ENCODE peak calls at places on chromosomes 16 and 17, in eight cellular contexts. X, V, J, Y, R, F, M and H are unnamed samples.

GRCh38 chr17:76278268-76278908 is 13.2 kb downstream of the UBALD2 start:
- DNase-seq in X (no peak), V (no peak), J (no peak), Y (no peak), R (no peak), F (no peak), M (no peak), H (no peak)

GRCh38 chr17:13490906-13491502 is 110.7 kb downstream of the HS3ST3A1 start:
- DNase-seq in X (no peak), V (no peak), J (no peak), Y (no peak), R (no peak), F (no peak), M (no peak), H (peak; percentile 14)

GRCh38 chr16:57406881-57407280 is 2.3 kb downstream of the CCL17 start:
- DNase-seq in X (no peak), V (no peak), J (no peak), Y (no peak), R (no peak), F (no peak), M (no peak), H (no peak)

GRCh38 chr16:81486555-81487061 is 42.0 kb downstream of the CMIP start:
- DNase-seq in X (no peak), V (no peak), J (no peak), Y (no peak), R (peak; percentile 31), F (no peak), M (no peak), H (no peak)

GRCh38 chr17:66964930-66965800 is 658 bp downstream of the CACNG4 start:
- DNase-seq in X (no peak), V (no peak), J (peak; percentile 82), Y (no peak), R (no peak), F (peak; percentile 53), M (no peak), H (no peak)

GRCh38 chr16:78970650-78971049 is 629.9 kb downstream of the MAF start:
- DNase-seq in X (no peak), V (no peak), J (no peak), Y (no peak), R (no peak), F (no peak), M (no peak), H (no peak)

GRCh38 chr17:75102385-75102821 is 7.4 kb upstream of the ARMC7 start:
- DNase-seq in X (no peak), V (no peak), J (peak; percentile 37), Y (no peak), R (no peak), F (no peak), M (no peak), H (no peak)

GRCh38 chr17:68094481-68095078 is 59.0 kb downstream of the KPNA2 start:
- DNase-seq in X (no peak), V (no peak), J (no peak), Y (no peak), R (no peak), F (no peak), M (no peak), H (peak; percentile 70)

GRCh38 chr16:30697264-30698138 is 1.5 kb upstream of the SRCAP start:
- DNase-seq in X (no peak), V (no peak), J (peak; percentile 98), Y (peak; percentile 8), R (no peak), F (no peak), M (no peak), H (no peak)

GRCh38 chr17:64991726-64992125 is 64.8 kb downstream of the GNA13 start:
- DNase-seq in X (no peak), V (no peak), J (no peak), Y (no peak), R (no peak), F (no peak), M (no peak), H (no peak)

GRCh38 chr16:57709663-57710062 is 15.1 kb downstream of the DRC7 start:
- DNase-seq in X (no peak), V (no peak), J (no peak), Y (no peak), R (no peak), F (no peak), M (no peak), H (no peak)

GRCh38 chr16:69741519-69741918 is 13.2 kb downstream of the NOB1 start:
- DNase-seq in X (no peak), V (no peak), J (no peak), Y (no peak), R (no peak), F (no peak), M (no peak), H (no peak)

GRCh38 chr16:22652463-22652845 is 141.8 kb downstream of the NPIPB5 start:
- DNase-seq in X (no peak), V (no peak), J (no peak), Y (no peak), R (no peak), F (no peak), M (no peak), H (no peak)

GRCh38 chr17:82252511-82253178 is 20.9 kb downstream of the CSNK1D start:
- DNase-seq in X (no peak), V (no peak), J (no peak), Y (no peak), R (no peak), F (no peak), M (no peak), H (no peak)

GRCh38 chr17:82250868-82251500 is 22.1 kb downstream of the SLC16A3 start:
- DNase-seq in X (no peak), V (no peak), J (no peak), Y (no peak), R (no peak), F (no peak), M (no peak), H (no peak)

GRCh38 chr17:82249896-82250581 is 21.2 kb downstream of the SLC16A3 start:
- DNase-seq in X (no peak), V (no peak), J (no peak), Y (no peak), R (no peak), F (no peak), M (no peak), H (no peak)

GRCh38 chr17:82255573-82255972 is 17.9 kb downstream of the CSNK1D start:
- DNase-seq in X (peak; percentile 65), V (no peak), J (no peak), Y (no peak), R (no peak), F (no peak), M (no peak), H (no peak)

GRCh38 chr17:82253179-82253544 is 20.3 kb downstream of the CSNK1D start:
- DNase-seq in X (no peak), V (no peak), J (no peak), Y (no peak), R (no peak), F (no peak), M (no peak), H (no peak)
- H3K36me3 ChIP-seq in X (peaks cover 99% of the 10 kb centered on the region), V (no peaks in the 10 kb centered on the region), J (peaks cover 56% of the 10 kb centered on the region), Y (peaks cover 34% of the 10 kb centered on the region), R (peaks cover 98% of the 10 kb centered on the region), F (peaks cover 16% of the 10 kb centered on the region), M (peaks cover 85% of the 10 kb centered on the region), H (peaks cover 85% of the 10 kb centered on the region)

GRCh38 chr17:82440991-82441627 is 9.4 kb downstream of the CYBC1 start:
- DNase-seq in X (peak; percentile 69), V (no peak), J (peak; percentile 50), Y (no peak), R (no peak), F (no peak), M (no peak), H (no peak)

GRCh38 chr17:82439194-82439828 is 11.2 kb downstream of the CYBC1 start:
- DNase-seq in X (peak; percentile 66), V (no peak), J (no peak), Y (no peak), R (no peak), F (no peak), M (no peak), H (no peak)

GRCh38 chr17:82441686-82442487 is 8.7 kb downstream of the CYBC1 start:
- DNase-seq in X (no peak), V (no peak), J (no peak), Y (no peak), R (no peak), F (no peak), M (no peak), H (no peak)

GRCh38 chr17:82439829-82440365 is 10.7 kb downstream of the CYBC1 start:
- DNase-seq in X (peak; percentile 61), V (no peak), J (no peak), Y (no peak), R (no peak), F (no peak), M (no peak), H (no peak)

GRCh38 chr17:82440377-82440981 is 10.1 kb downstream of the CYBC1 start:
- DNase-seq in X (peak; percentile 63), V (no peak), J (peak; percentile 31), Y (no peak), R (peak; percentile 34), F (no peak), M (no peak), H (no peak)
- TF ChIP-seq POLR2AphosphoS5 in X (no peak), V (no peak), J (peak; percentile 29), Y (no peak), R (no peak), F (no peak), M (no peak), H (no peak)

DNA sequence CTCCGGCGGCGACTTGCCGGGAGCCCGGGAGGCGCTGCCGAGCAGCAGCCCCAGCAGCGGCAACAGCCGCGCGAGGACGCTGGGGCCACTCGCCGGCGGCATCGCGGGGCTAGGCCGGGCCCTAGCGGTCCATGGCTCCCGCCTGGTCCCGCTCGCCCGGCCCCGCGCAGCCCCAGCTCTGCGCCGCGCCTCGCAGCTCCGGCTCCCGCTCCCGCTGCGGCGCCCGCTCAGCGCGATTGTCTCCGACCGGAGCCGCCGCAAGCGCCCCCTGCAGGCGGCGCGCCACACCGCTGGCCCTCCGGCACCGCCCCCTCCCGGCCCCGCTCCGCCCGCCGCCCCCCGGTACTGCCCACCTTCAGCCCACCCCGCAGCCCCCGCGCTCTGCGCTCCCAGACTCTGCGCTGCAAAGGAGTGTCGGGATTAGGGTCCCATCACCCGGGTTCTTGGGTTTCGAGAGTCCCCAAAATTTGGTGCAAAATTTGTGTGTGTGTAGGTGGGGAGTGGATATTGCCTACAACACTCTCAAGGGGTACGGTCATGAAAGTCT is at the start of gene FAM171A2:
- DNase-seq in X (peak; percentile 61), V (peak; percentile 53), J (peak; percentile 85), Y (no peak), R (peak; percentile 62), F (no peak), M (no peak), H (no peak)
- H3K36me3 ChIP-seq in X (no peaks in the 10 kb centered on the region), V (no peaks in the 10 kb centered on the region), J (no peaks in the 10 kb centered on the region), Y (no peaks in the 10 kb centered on the region), R (no peaks in the 10 kb centered on the region), F (no peaks in the 10 kb centered on the region), M (no peaks in the 10 kb centered on the region), H (no peaks in the 10 kb centered on the region)

DNA sequence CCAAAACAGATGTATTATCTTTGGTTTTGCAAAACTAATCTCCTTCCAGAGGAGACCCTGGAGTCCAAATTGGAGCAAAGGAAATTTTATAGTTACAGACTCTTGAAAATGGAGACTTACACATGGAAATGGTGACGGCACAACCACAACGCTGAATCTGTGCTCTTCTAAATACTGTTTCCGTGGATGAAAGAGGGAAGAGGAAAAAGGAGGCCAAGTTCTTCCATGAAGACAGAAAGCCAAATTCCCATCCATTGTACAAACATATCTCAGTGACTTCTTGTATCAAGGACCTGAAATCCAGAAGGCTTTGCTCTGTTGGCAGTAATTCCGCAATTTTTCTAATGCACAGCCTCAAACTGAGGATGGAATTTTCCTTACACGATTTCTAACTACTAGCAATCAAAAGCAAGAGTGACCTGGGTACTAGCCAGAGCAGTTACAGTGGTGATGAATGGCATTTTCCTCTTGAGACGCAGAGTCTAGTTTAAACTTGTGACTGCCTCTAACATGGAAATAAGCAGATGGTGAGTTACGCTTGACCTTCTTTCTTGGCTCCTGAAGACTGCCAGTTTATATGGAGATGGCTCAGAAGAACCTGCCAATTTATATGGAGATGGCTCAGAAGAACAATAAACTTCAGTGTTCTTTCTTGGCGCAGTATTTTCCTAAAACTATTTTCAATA is 38.4 kb downstream of the VPS53 start:
- DNase-seq in X (no peak), V (no peak), J (no peak), Y (no peak), R (no peak), F (peak; percentile 55), M (no peak), H (no peak)
- TF ChIP-seq POLR2AphosphoS5 in X (no peak), V (no peak), J (no peak), Y (no peak), R (peak; percentile 37), F (no peak), M (no peak), H (no peak)